ENCODE peak calls at places on chromosomes 13 and 19, in eight cellular contexts. J, A, W, O, Y, R, L and T are unnamed samples. For H3K36me3, the result is how much of the 10 kb centered on the place peaks cover.

GRCh38 chr13:57030671-57031070 is 110.0 kb upstream of the PRR20A start:
- DNase-seq in J (no peak), Y (no peak), A (no peak), O (no peak), L (no peak), W (no peak), R (no peak), T (no peak)

GRCh38 chr19:2578391-2578826 is 102.5 kb downstream of the GADD45B start:
- DNase-seq in O (peak), J (peak), L (peak), W (peak), Y (peak), A (peak), R (peak), T (no peak)

GRCh38 chr13:85698236-85698635 is 101.0 kb downstream of the SLITRK6 start:
- DNase-seq in J (no peak), O (no peak), R (no peak), L (no peak), A (no peak), W (no peak), Y (no peak), T (no peak)

GRCh38 chr19:21823224-21823623 is 12.8 kb downstream of the ZNF43 start:
- DNase-seq in A (no peak), Y (no peak), R (no peak), W (no peak), L (no peak), J (no peak), O (no peak), T (no peak)

GRCh38 chr19:7004313-7004931 is 16.8 kb downstream of the MBD3L2B start:
- DNase-seq in L (peak), O (no peak), R (no peak), A (peak), J (no peak), W (no peak), Y (no peak), T (no peak)

GRCh38 chr19:30790048-30790680 is 418.0 kb downstream of the ZNF536 start:
- DNase-seq in L (no peak), Y (no peak), W (no peak), O (no peak), J (no peak), A (no peak), R (no peak), T (no peak)

GRCh38 chr19:50427997-50428425 is 4.7 kb upstream of the MYBPC2 start:
- DNase-seq in R (peak), W (peak), Y (peak), L (peak), A (peak), O (peak), J (peak), T (no peak)

GRCh38 chr13:35722438-35723060 is 246.1 kb upstream of the MAB21L1 start:
- DNase-seq in R (no peak), Y (no peak), L (no peak), J (no peak), O (no peak), A (no peak), W (no peak), T (no peak)

GRCh38 chr19:30326076-30326710 is 46.0 kb upstream of the ZNF536 start:
- DNase-seq in W (no peak), R (no peak), A (no peak), O (no peak), Y (no peak), L (no peak), J (no peak), T (no peak)

GRCh38 chr19:42596391-42597071 is 1.8 kb upstream of the CEACAM8 start:
- DNase-seq in A (peak), R (peak), O (no peak), L (no peak), J (no peak), W (no peak), Y (no peak), T (peak)
- H3K36me3 ChIP-seq in A (under half), R (under half), O (under half), L (under half), J (under half), W (under half), Y (under half), T (under half)

DNA sequence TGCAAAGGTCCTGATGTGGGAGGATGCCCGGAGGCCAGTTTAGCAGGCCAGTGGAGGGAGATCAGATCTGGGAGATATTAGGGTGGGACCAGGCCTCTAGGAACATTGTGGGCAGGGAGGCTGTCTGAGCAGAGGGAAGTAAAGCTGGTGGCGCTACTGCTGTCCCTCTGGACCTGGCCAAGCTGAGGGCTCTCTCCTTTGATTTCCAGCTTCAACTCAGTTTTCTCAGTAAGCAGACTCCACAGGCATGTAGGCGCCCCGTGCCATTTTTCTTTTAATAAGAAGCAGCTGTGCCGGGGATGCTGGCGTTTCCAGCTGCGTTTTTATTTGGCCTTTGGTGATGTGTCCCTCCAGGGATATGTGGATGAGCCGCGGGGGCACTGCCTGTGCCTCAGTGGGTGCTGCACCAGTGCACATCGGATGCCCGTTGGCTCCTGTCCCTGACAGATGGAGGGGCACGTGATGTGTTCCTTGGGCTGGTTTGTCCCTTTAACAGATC is 6.7 kb downstream of the DNM2 start:
- DNase-seq in O (no peak), W (no peak), J (no peak), Y (no peak), R (no peak), L (no peak), A (no peak), T (peak)
- H3K4me3 ChIP-seq in O (no peak), W (no peak), J (no peak), Y (no peak), R (no peak), L (no peak), A (no peak), T (no peak)

DNA sequence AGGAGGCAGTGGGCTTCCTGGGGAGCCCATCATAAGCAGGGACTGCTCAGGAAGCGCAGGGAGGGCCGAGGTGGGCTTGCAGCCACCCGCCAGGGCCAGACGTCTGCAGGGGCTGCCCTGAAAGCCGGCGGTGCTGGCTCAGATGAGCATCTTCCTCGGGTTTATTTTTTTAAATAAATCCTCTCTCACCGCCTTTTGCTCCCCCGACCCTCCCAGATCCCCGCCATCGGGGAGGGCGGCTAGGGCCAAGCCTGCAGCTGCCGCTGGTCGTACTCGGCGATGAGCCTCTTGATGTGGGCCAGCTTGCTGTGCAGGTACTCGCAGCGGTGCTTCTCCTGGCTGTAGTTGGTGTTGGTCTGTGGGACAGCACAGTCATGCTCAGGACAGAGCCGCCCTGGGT is 6.6 kb upstream of the ISYNA1 start:
- DNase-seq in R (no peak), J (no peak), L (no peak), W (no peak), Y (no peak), O (no peak), A (no peak), T (no peak)
- H3K36me3 ChIP-seq in R (under half), J (half or more), L (under half), W (under half), Y (under half), O (under half), A (under half), T (under half)

GRCh38 chr19:10007811-10008211 is 2.5 kb downstream of the COL5A3 start:
- DNase-seq in J (no peak), R (peak), A (no peak), L (peak), W (no peak), Y (peak), O (peak), T (no peak)
- H3K4me3 ChIP-seq in J (no peak), R (no peak), A (no peak), L (no peak), W (no peak), Y (peak), O (no peak), T (no peak)

DNA sequence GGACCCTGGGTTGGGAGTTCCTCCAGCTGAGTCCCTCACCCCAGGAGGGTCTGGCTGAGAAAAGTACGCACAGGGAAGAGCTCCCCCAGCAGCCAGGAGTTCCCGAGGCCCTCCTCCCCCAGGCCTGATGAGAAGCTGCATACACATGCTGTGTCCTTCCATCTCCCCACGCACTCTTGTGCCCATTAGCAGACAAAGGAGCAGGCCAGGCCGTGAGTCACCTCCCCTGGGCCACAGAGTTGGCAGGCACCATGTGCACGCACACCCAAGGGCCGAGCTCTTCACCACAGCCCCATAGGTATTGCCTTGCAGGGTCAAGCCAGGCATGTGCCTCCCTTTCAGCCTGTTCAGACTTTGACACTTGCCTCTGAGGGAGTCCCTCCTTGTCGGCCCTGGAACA is 17.5 kb downstream of the MAU2 start:
- DNase-seq in J (no peak), Y (no peak), R (no peak), A (no peak), O (no peak), W (no peak), L (no peak), T (no peak)
- H3K36me3 ChIP-seq in J (half or more), Y (under half), R (under half), A (under half), O (half or more), W (under half), L (half or more), T (under half)

DNA sequence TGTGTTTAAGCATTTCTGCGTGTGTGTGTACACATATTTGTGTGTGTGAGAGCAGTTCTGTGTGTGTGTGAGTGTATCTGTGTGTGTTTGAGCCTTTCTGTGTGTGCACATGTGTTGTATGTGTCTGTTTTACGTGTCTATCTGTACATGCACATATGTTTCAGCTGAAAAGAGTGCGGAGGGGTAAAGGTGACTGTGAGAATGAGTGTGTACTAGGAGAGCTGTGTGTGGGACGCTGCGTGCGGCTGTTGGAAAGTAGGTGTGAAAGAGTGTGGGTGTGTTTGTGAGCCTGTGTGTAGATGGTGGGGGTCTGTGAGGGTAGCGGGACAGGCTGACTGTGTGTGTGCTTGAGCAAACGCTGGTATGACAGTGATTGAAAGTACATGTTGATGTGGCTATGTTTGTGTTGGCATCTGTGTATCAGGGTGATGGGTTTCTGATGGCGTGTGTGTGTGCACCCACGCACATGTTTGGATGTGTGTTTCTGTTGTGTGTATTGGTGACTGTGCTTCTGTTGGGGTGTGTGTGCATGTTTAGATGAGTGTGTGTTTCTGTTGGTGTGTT is 7.5 kb upstream of the TPM4 start:
- DNase-seq in O (no peak), W (no peak), Y (no peak), L (no peak), J (no peak), R (no peak), A (no peak), T (no peak)
- H3K4me3 ChIP-seq in O (peak), W (peak), Y (peak), L (peak), J (peak), R (no peak), A (no peak), T (no peak)

GRCh38 chr19:36081894-36082293 is 27.2 kb downstream of the WDR62 start:
- DNase-seq in Y (no peak), R (no peak), J (no peak), A (no peak), W (no peak), O (no peak), L (no peak), T (no peak)

GRCh38 chr19:36081385-36081784 is 26.7 kb downstream of the WDR62 start:
- DNase-seq in J (no peak), O (no peak), Y (no peak), L (no peak), A (no peak), W (no peak), R (no peak), T (no peak)

GRCh38 chr19:36084231-36085009 is 26.5 kb upstream of the OVOL3 start:
- DNase-seq in R (no peak), O (no peak), W (no peak), J (no peak), Y (no peak), A (no peak), L (no peak), T (no peak)

GRCh38 chr19:36082916-36083315 is 28.0 kb upstream of the OVOL3 start:
- DNase-seq in Y (no peak), W (no peak), J (no peak), A (no peak), R (no peak), L (no peak), O (no peak), T (no peak)

GRCh38 chr19:36079389-36079788 is 24.7 kb downstream of the WDR62 start:
- DNase-seq in Y (no peak), L (no peak), R (no peak), O (no peak), W (no peak), A (no peak), J (no peak), T (no peak)
- H3K36me3 ChIP-seq in Y (under half), L (under half), R (under half), O (under half), W (under half), A (under half), J (under half), T (under half)

GRCh38 chr19:17526922-17527321 is 15.5 kb downstream of the PGLS start:
- DNase-seq in Y (no peak), O (no peak), W (no peak), A (no peak), R (no peak), J (no peak), L (no peak), T (no peak)
- H3K4me3 ChIP-seq in Y (no peak), O (no peak), W (no peak), A (no peak), R (no peak), J (no peak), L (no peak), T (no peak)

GRCh38 chr19:46410205-46411087 is 2.9 kb downstream of the CCDC8 start:
- DNase-seq in W (no peak), O (no peak), A (no peak), R (no peak), Y (no peak), L (no peak), J (no peak), T (no peak)

GRCh38 chr19:46407891-46408426 is 5.4 kb downstream of the CCDC8 start:
- DNase-seq in J (no peak), W (no peak), A (no peak), L (no peak), R (no peak), O (no peak), Y (peak), T (no peak)

GRCh38 chr19:46408611-46409039 is 4.7 kb downstream of the CCDC8 start:
- DNase-seq in Y (peak), W (no peak), A (peak), R (peak), O (peak), L (no peak), J (no peak), T (no peak)

GRCh38 chr19:46411088-46412033 is 2.0 kb downstream of the CCDC8 start:
- DNase-seq in W (no peak), A (no peak), L (no peak), O (no peak), R (no peak), J (no peak), Y (no peak), T (no peak)

DNA sequence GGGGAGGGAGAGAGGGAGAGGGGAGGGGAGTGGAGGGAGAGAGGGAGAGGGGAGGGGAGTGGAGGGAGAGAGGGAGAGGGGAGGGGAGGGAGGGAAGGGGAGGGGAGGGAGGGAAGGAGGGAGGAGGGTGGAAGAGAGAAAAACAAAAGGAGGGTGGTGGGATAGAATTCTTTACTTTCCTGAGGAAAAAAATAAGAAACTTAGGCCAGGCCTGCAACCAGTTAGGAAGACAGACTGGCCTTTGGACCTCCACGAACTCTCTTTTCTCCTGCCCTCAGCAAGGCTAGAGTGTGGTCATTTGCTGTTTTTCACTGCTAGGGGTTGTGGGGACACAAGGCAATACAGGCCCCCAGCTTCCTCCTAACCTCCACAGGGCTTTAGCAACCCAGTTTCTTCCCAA is 4.2 kb downstream of the CCDC8 start:
- DNase-seq in L (no peak), O (no peak), A (no peak), R (no peak), Y (no peak), W (no peak), J (no peak), T (no peak)
- H3K36me3 ChIP-seq in L (under half), O (under half), A (under half), R (under half), Y (under half), W (under half), J (under half), T (under half)